ENCODE peak calls at places on chromosomes 16 and 17, in nine cellular contexts. O, G, J, T, W, R, A, X and K are unnamed samples.

GRCh38 chr17:79027925-79028491 is 4.0 kb downstream of the C1QTNF1 start:
- DNase-seq in O (no peak), G (no peak), J (no peak), T (no peak), W (no peak), R (no peak), A (peak; percentile 49), X (no peak), K (no peak)

GRCh38 chr17:13029340-13029739 is 11.5 kb upstream of the ELAC2 start:
- DNase-seq in O (no peak), G (no peak), J (no peak), T (no peak), W (no peak), R (peak; percentile 52), A (no peak), X (no peak), K (no peak)

GRCh38 chr16:30914849-30915248 is 8.5 kb upstream of the FBXL19 start:
- DNase-seq in O (no peak), G (no peak), J (no peak), T (no peak), W (no peak), R (no peak), A (no peak), X (no peak), K (no peak)

GRCh38 chr17:33976816-33977215 is 278.3 kb upstream of the CCL2 start:
- DNase-seq in O (no peak), G (no peak), J (no peak), T (no peak), W (no peak), R (peak; percentile 12), A (peak; percentile 6), X (no peak), K (no peak)

GRCh38 chr16:55701442-55702319 is 45.9 kb downstream of the SLC6A2 start:
- DNase-seq in O (peak; percentile 60), G (peak; percentile 59), J (no peak), T (peak; percentile 49), W (peak; percentile 1), R (peak; percentile 70), A (peak; percentile 37), X (peak; percentile 20), K (peak; percentile 59)

GRCh38 chr16:1395444-1396074 is 18.9 kb downstream of the UNKL start:
- DNase-seq in O (no peak), G (no peak), J (no peak), T (no peak), W (no peak), R (no peak), A (no peak), X (no peak), K (no peak)

GRCh38 chr17:63029520-63029919 is 63.5 kb downstream of the TANC2 start:
- DNase-seq in O (no peak), G (no peak), J (no peak), T (no peak), W (peak; percentile 17), R (no peak), A (peak; percentile 63), X (no peak), K (no peak)

GRCh38 chr17:58666858-58667267 is 25.0 kb downstream of the TEX14 start:
- DNase-seq in O (no peak), G (no peak), J (no peak), T (peak; percentile 54), W (no peak), R (no peak), A (peak; percentile 4), X (no peak), K (no peak)

GRCh38 chr16:84266451-84266850 is 26.6 kb upstream of the KCNG4 start:
- DNase-seq in O (no peak), G (no peak), J (no peak), T (peak; percentile 10), W (no peak), R (peak; percentile 85), A (peak; percentile 32), X (no peak), K (peak; percentile 52)

GRCh38 chr16:66135376-66135775 is 231.1 kb upstream of the CDH5 start:
- DNase-seq in O (no peak), G (no peak), J (no peak), T (no peak), W (no peak), R (no peak), A (peak; percentile 51), X (no peak), K (no peak)

GRCh38 chr16:9097266-9098219 is 6.1 kb downstream of the HAPSTR1 start:
- DNase-seq in O (no peak), G (no peak), J (no peak), T (no peak), W (no peak), R (peak; percentile 58), A (no peak), X (no peak), K (no peak)

GRCh38 chr17:48840441-48840840 is 9.6 kb downstream of the CALCOCO2 start:
- DNase-seq in O (no peak), G (no peak), J (no peak), T (no peak), W (no peak), R (peak; percentile 49), A (peak; percentile 45), X (no peak), K (no peak)

GRCh38 chr16:68072038-68072695 is 13.0 kb upstream of the NFATC3 start:
- DNase-seq in O (no peak), G (no peak), J (no peak), T (no peak), W (no peak), R (no peak), A (peak; percentile 59), X (no peak), K (no peak)

GRCh38 chr17:43720311-43721060 is 38.1 kb downstream of the SOST start:
- DNase-seq in O (peak; percentile 88), G (no peak), J (peak; percentile 48), T (peak; percentile 83), W (no peak), R (peak; percentile 86), A (peak; percentile 66), X (peak; percentile 49), K (peak; percentile 89)

GRCh38 chr17:46764709-46765401 is 53.6 kb downstream of the WNT3 start:
- DNase-seq in O (no peak), G (no peak), J (no peak), T (no peak), W (peak; percentile 54), R (no peak), A (peak; percentile 84), X (no peak), K (no peak)